ENCODE peak calls at places on chromosomes 12 and 14, in four cellular contexts. One of them, this sample, is unnamed. For H3K9me3, the result is how much of the 10 kb centered on the place peaks cover.

GRCh38 chr14:59301354-59301753 is 112.9 kb downstream of the DAAM1 start:
- DNase-seq in thyroid gland: no peak
- DNase-seq in left lung: no peak
- DNase-seq in CD4-positive, alpha-beta memory T cell: no peak
- DNase-seq in this sample: no peak

GRCh38 chr14:76456200-76456599 is 80.3 kb downstream of the ESRRB start:
- DNase-seq in thyroid gland: peak
- DNase-seq in left lung: no peak
- DNase-seq in CD4-positive, alpha-beta memory T cell: peak
- DNase-seq in this sample: no peak

GRCh38 chr12:100166232-100166631 is 23.6 kb upstream of the BLTP3B start:
- DNase-seq in thyroid gland: no peak
- DNase-seq in CD4-positive, alpha-beta memory T cell: no peak
- DNase-seq in left lung: no peak
- DNase-seq in this sample: no peak

GRCh38 chr12:3881208-3881980 is 8.2 kb upstream of the PARP11 start:
- DNase-seq in thyroid gland: no peak
- DNase-seq in left lung: no peak
- DNase-seq in CD4-positive, alpha-beta memory T cell: no peak
- DNase-seq in this sample: no peak

GRCh38 chr14:104948736-104949031 is 24.0 kb downstream of the PLD4 start:
- DNase-seq in CD4-positive, alpha-beta memory T cell: no peak
- DNase-seq in left lung: no peak
- DNase-seq in thyroid gland: no peak
- DNase-seq in this sample: no peak

GRCh38 chr12:57372233-57372632 is 58.6 kb downstream of the R3HDM2 start:
- DNase-seq in left lung: no peak
- DNase-seq in CD4-positive, alpha-beta memory T cell: no peak
- DNase-seq in thyroid gland: no peak
- DNase-seq in this sample: no peak

GRCh38 chr14:95490727-95491451 is 25.6 kb downstream of the SYNE3 start:
- DNase-seq in thyroid gland: no peak
- DNase-seq in CD4-positive, alpha-beta memory T cell: no peak
- DNase-seq in left lung: peak
- DNase-seq in this sample: no peak

GRCh38 chr14:55927059-55927458 is 191.2 kb upstream of the PELI2 start:
- DNase-seq in thyroid gland: peak
- DNase-seq in left lung: no peak
- DNase-seq in CD4-positive, alpha-beta memory T cell: no peak
- DNase-seq in this sample: no peak

GRCh38 chr14:54776361-54777001 is 126.1 kb downstream of the GCH1 start:
- DNase-seq in left lung: no peak
- DNase-seq in CD4-positive, alpha-beta memory T cell: peak
- DNase-seq in thyroid gland: peak
- DNase-seq in this sample: no peak

GRCh38 chr12:41965996-41966395 is 178.7 kb downstream of the GXYLT1 start:
- DNase-seq in CD4-positive, alpha-beta memory T cell: no peak
- DNase-seq in left lung: no peak
- DNase-seq in thyroid gland: no peak
- DNase-seq in this sample: no peak

GRCh38 chr12:26744697-26745440 is 88.1 kb downstream of the ITPR2 start:
- DNase-seq in thyroid gland: no peak
- DNase-seq in left lung: no peak
- DNase-seq in CD4-positive, alpha-beta memory T cell: no peak
- DNase-seq in this sample: no peak

GRCh38 chr12:116368196-116369194 is 91.0 kb upstream of the MED13L start:
- DNase-seq in CD4-positive, alpha-beta memory T cell: no peak
- DNase-seq in thyroid gland: peak
- DNase-seq in left lung: peak
- DNase-seq in this sample: peak
- H3K27ac ChIP-seq in CD4-positive, alpha-beta memory T cell: no peak
- H3K27ac ChIP-seq in thyroid gland: peak
- H3K27ac ChIP-seq in left lung: peak
- H3K27ac ChIP-seq in this sample: peak

GRCh38 chr12:21001778-21002177 is 129.2 kb upstream of the SLCO1B1 start:
- DNase-seq in CD4-positive, alpha-beta memory T cell: no peak
- DNase-seq in left lung: no peak
- DNase-seq in thyroid gland: no peak
- DNase-seq in this sample: no peak
- H3K9me3 ChIP-seq in CD4-positive, alpha-beta memory T cell: under half
- H3K9me3 ChIP-seq in left lung: under half
- H3K9me3 ChIP-seq in thyroid gland: under half
- H3K9me3 ChIP-seq in this sample: under half

GRCh38 chr14:93073833-93074769 is 41.6 kb downstream of the ITPK1 start:
- DNase-seq in CD4-positive, alpha-beta memory T cell: no peak
- DNase-seq in left lung: peak
- DNase-seq in thyroid gland: no peak
- DNase-seq in this sample: no peak

GRCh38 chr14:93075891-93076290 is 39.8 kb downstream of the ITPK1 start:
- DNase-seq in thyroid gland: no peak
- DNase-seq in left lung: no peak
- DNase-seq in CD4-positive, alpha-beta memory T cell: no peak
- DNase-seq in this sample: no peak

GRCh38 chr14:93078830-93079229 is 36.9 kb downstream of the ITPK1 start:
- DNase-seq in left lung: no peak
- DNase-seq in CD4-positive, alpha-beta memory T cell: no peak
- DNase-seq in thyroid gland: no peak
- DNase-seq in this sample: no peak

GRCh38 chr14:93079321-93079720 is 36.4 kb downstream of the ITPK1 start:
- DNase-seq in thyroid gland: no peak
- DNase-seq in left lung: peak
- DNase-seq in CD4-positive, alpha-beta memory T cell: no peak
- DNase-seq in this sample: no peak

DNA sequence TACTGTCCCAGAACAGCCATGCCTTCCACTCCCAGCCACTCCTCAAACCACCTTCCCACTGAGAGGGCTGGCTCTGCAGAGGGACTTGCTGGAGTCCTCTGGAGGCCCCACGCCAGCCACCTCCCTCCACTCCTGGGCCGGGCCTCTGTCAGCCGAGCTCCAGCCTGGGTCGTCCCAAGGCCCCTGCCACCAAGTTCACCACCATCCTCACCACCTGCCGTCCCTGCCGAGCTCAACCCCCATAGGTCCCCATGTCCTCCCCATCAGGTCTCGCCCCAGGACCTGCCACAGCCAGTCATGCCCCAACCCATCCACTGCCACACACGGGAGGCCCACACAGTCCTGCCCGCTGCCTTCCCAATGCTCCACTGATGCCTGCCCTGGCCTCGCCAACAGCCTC is 39.0 kb downstream of the ITPK1 start:
- DNase-seq in CD4-positive, alpha-beta memory T cell: no peak
- DNase-seq in thyroid gland: no peak
- DNase-seq in left lung: peak
- DNase-seq in this sample: no peak
- H3K27ac ChIP-seq in CD4-positive, alpha-beta memory T cell: no peak
- H3K27ac ChIP-seq in thyroid gland: no peak
- H3K27ac ChIP-seq in left lung: no peak
- H3K27ac ChIP-seq in this sample: no peak

DNA sequence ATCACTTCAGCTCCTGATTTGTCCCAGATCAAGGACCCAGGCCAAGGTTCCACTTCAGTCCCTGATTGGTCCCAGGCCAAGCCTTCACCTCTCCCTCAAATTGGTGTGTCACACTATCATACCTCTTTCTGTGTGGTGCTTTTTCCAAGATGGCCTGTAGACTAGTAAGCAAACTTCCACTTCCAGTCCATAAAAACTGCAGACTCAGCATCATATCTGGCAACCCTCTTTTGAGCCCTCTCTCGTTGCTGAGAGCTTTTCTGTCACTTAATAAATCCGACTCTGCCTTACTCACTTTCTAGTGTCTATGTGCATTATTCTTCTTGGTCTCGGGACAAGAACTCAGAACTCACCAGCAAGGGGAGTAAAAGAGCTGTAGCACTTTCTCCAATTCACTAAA is 1395.1 kb downstream of the LRFN5 start:
- DNase-seq in left lung: no peak
- DNase-seq in thyroid gland: no peak
- DNase-seq in CD4-positive, alpha-beta memory T cell: no peak
- DNase-seq in this sample: no peak
- H3K9me3 ChIP-seq in left lung: under half
- H3K9me3 ChIP-seq in thyroid gland: under half
- H3K9me3 ChIP-seq in CD4-positive, alpha-beta memory T cell: under half
- H3K9me3 ChIP-seq in this sample: under half

GRCh38 chr14:50677527-50678063 is 9.5 kb upstream of the SAV1 start:
- DNase-seq in CD4-positive, alpha-beta memory T cell: no peak
- DNase-seq in left lung: no peak
- DNase-seq in thyroid gland: no peak
- DNase-seq in this sample: no peak
- H3K27ac ChIP-seq in CD4-positive, alpha-beta memory T cell: no peak
- H3K27ac ChIP-seq in left lung: peak
- H3K27ac ChIP-seq in thyroid gland: peak
- H3K27ac ChIP-seq in this sample: no peak

GRCh38 chr12:70151993-70152392 is 91.2 kb upstream of the CNOT2 start:
- DNase-seq in thyroid gland: no peak
- DNase-seq in left lung: no peak
- DNase-seq in CD4-positive, alpha-beta memory T cell: no peak
- DNase-seq in this sample: no peak
- H3K9me3 ChIP-seq in thyroid gland: under half
- H3K9me3 ChIP-seq in left lung: under half
- H3K9me3 ChIP-seq in CD4-positive, alpha-beta memory T cell: under half
- H3K9me3 ChIP-seq in this sample: under half

GRCh38 chr12:29692237-29692636 is 91.5 kb downstream of the TMTC1 start:
- DNase-seq in left lung: no peak
- DNase-seq in thyroid gland: no peak
- DNase-seq in CD4-positive, alpha-beta memory T cell: no peak
- DNase-seq in this sample: no peak
- H3K27ac ChIP-seq in left lung: no peak
- H3K27ac ChIP-seq in thyroid gland: no peak
- H3K27ac ChIP-seq in CD4-positive, alpha-beta memory T cell: no peak
- H3K27ac ChIP-seq in this sample: no peak